ENCODE peak calls at places on chromosomes 5 and 9, in six cellular contexts. Q is GM12891, F is HepG2, N is K562, D is H1, V is GM12878. M is an unnamed sample.

GRCh38 chr9:17018001-17018491 is 116.8 kb upstream of the CNTLN start:
- DNase-seq in D (no peak), F (no peak), N (no peak), V (no peak), Q (no peak), M (no peak)

GRCh38 chr5:53027913-53028312 is 38.8 kb downstream of the ITGA2 start:
- DNase-seq in Q (no peak), V (no peak), N (no peak), F (no peak), D (no peak), M (no peak)

GRCh38 chr9:34568783-34569182 is 20.7 kb downstream of the CNTFR start:
- DNase-seq in D (no peak), F (no peak), Q (no peak), V (no peak), N (no peak), M (no peak)

GRCh38 chr9:109908459-109909390 is 128.7 kb downstream of the PALM2AKAP2 start:
- DNase-seq in N (no peak), D (no peak), Q (no peak), V (no peak), F (no peak), M (no peak)

GRCh38 chr5:159132429-159133040 is 32.8 kb upstream of the EBF1 start:
- DNase-seq in F (no peak), V (no peak), N (no peak), Q (no peak), D (no peak), M (no peak)

GRCh38 chr9:86135374-86135773 is 36.0 kb upstream of the GOLM1 start:
- DNase-seq in D (no peak), V (no peak), N (no peak), Q (no peak), F (no peak), M (no peak)

GRCh38 chr9:108117775-108118174 is 628.2 kb upstream of the KLF4 start:
- DNase-seq in F (no peak), D (no peak), Q (no peak), V (no peak), N (no peak), M (no peak)

GRCh38 chr9:71353723-71354122 is 232.3 kb upstream of the TRPM3 start:
- DNase-seq in D (no peak), N (no peak), Q (no peak), V (no peak), F (no peak), M (no peak)

GRCh38 chr5:107548477-107548876 is 122.3 kb downstream of the EFNA5 start:
- DNase-seq in N (no peak), Q (no peak), V (no peak), D (no peak), F (no peak), M (no peak)
- TF ChIP-seq TAF1 in N (no peak), Q (no peak), V (no peak), D (no peak), F (no peak), M (no peak)

GRCh38 chr5:5270958-5271605 is 131.0 kb downstream of the ADAMTS16 start:
- DNase-seq in V (no peak), D (peak; percentile 81), F (peak; percentile 6), Q (no peak), N (no peak), M (no peak)
- TF ChIP-seq POLR2A in V (no peak), D (no peak), F (no peak), Q (no peak), N (no peak), M (no peak)

GRCh38 chr5:148780711-148781110 is 45.7 kb upstream of the ADRB2 start:
- DNase-seq in N (peak; percentile 22), V (no peak), F (no peak), D (no peak), Q (no peak), M (no peak)
- TF ChIP-seq TAF1 in N (no peak), V (no peak), F (no peak), D (no peak), Q (no peak), M (no peak)

DNA sequence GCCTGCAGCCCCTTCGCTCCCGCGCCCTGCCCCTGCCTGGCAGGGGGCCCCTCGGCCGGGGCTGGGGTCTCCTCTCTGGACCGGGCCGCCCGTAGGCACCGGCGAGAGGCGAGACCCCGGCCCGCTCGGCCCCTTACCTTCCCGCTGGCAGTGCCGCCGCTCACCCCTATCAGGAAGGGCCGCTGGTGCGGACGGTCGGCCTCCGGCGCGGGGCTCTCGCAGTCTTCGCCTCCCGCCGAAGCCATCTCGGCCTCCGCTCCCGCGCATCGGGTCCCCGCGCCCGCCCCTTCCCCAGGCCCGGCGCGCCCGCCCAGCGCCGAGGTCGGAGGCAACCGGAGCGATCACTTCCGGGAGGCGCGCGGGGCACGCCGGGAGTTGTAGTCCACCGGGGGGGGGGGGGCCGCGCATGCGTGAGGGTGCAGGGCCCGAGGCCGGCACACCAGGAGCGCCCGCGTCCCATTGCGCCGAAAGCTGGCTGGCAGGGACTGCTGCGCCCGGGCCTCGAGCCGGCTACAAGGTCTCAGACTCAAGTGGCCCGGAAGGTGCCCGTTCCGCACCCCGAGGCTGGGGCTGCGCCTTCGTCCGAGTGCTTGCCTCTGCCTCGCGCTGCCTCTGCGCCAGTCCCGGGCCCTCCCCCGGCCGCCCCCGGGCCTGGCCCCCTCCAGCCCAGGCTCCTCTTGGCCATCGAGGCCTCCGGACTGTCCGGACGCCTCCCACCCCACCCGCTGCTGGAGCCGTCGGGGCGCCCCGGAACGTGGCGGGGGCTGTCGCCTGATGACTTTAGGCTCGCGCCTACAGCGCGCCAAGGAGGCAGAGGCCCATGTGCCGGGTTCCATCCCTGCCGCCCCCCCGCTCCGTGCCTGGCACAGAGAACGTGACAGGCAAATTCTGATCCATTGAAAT is at the start of gene UCK1:
- DNase-seq in N (peak; percentile 99), V (peak; percentile 13), Q (peak; percentile 100), D (peak; percentile 86), F (peak; percentile 42), M (peak; percentile 99)
- TF ChIP-seq POLR2A in N (peak; percentile 69), V (peak; percentile 79), Q (no peak), D (peak; percentile 72), F (peak; percentile 29), M (peak; percentile 50)

GRCh38 chr9:137034039-137034708 is 2.3 kb upstream of the FUT7 start:
- DNase-seq in F (no peak), D (no peak), V (no peak), Q (no peak), N (no peak), M (no peak)
- TF ChIP-seq TAF1 in F (no peak), D (no peak), V (no peak), Q (no peak), N (no peak), M (no peak)

GRCh38 chr5:5880364-5880763 is 457.9 kb downstream of the ICE1 start:
- DNase-seq in D (no peak), V (no peak), N (no peak), F (no peak), Q (no peak), M (no peak)
- TF ChIP-seq POLR2A in D (no peak), V (no peak), N (no peak), F (no peak), Q (no peak), M (no peak)

DNA sequence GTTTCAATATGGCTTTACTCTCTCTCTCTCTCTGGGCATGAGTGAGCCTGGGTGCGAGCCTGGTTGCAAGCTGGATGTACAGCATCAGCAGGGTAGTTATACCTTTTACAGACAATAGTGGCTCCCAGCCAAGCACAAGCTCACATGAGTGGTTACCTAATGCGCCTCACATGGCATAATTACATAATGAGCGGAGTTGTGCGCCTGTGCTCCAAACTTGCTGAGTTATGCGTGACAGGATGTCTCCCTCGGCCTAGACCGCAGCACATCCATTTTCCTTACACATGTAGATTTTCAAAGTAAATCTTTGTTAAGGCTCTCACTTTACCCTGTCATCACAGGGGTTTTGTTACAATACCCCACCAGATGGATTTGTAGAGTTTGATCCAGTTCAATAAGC is 233.5 kb upstream of the WWC1 start:
- DNase-seq in V (no peak), N (no peak), Q (no peak), F (no peak), D (no peak), M (no peak)
- TF ChIP-seq TAF1 in V (no peak), N (no peak), Q (no peak), F (no peak), D (no peak), M (no peak)

GRCh38 chr5:55535199-55535905 is 588 bp upstream of the PLPP1 start:
- DNase-seq in V (no peak), F (no peak), N (no peak), Q (no peak), D (no peak), M (no peak)
- TF ChIP-seq POLR2A in V (no peak), F (no peak), N (no peak), Q (no peak), D (no peak), M (no peak)